ENCODE peak calls at places on chromosomes 13 and 19, in nine cellular contexts. M is myocyte, H is left cardiac atrium, S is Right ventricle myocardium superior, P is neural crest cell, L is ascending aorta, I is T-helper 1 cell, Z is iris pigment epithelial cell, Y is Daoy. B is an unnamed sample.

GRCh38 chr19:50928841-50929240 is 17.6 kb upstream of the KLK4 start:
- DNase-seq in M (no peak), H (no peak), S (no peak), P (no peak), L (no peak), I (no peak), Z (no peak), Y (no peak), B (no peak)

GRCh38 chr13:110380359-110381028 is 73.4 kb downstream of the COL4A2 start:
- DNase-seq in M (no peak), H (no peak), S (no peak), P (no peak), L (no peak), I (no peak), Z (peak; percentile 91), Y (peak; percentile 70), B (no peak)

GRCh38 chr19:17021793-17022590 is 4.6 kb downstream of the CPAMD8 start:
- DNase-seq in M (no peak), H (no peak), S (no peak), P (no peak), L (no peak), I (no peak), Z (peak; percentile 85), Y (no peak), B (peak; percentile 63)

GRCh38 chr19:50658438-50659317 is 9.4 kb downstream of the C19orf81 start:
- DNase-seq in M (no peak), H (peak; percentile 79), S (peak; percentile 63), P (peak; percentile 85), L (no peak), I (no peak), Z (peak; percentile 84), Y (peak; percentile 96), B (peak; percentile 92)

GRCh38 chr13:98984983-98985382 is 7.1 kb upstream of the DOCK9 start:
- DNase-seq in M (no peak), H (no peak), S (no peak), P (no peak), L (no peak), I (no peak), Z (no peak), Y (no peak), B (no peak)

GRCh38 chr13:91647361-91647970 is 249.0 kb downstream of the GPC5 start:
- DNase-seq in M (no peak), H (peak; percentile 26), S (peak; percentile 37), P (peak; percentile 14), L (no peak), I (no peak), Z (no peak), Y (peak; percentile 0), B (no peak)

GRCh38 chr13:100828226-100828625 is 153.6 kb upstream of the TMTC4 start:
- DNase-seq in M (no peak), H (no peak), S (no peak), P (no peak), L (no peak), I (no peak), Z (peak; percentile 16), Y (no peak), B (peak; percentile 15)

GRCh38 chr19:42290523-42291436 is 11.2 kb upstream of the PRR19 start:
- DNase-seq in M (peak; percentile 17), H (no peak), S (no peak), P (peak; percentile 51), L (peak; percentile 63), I (peak; percentile 51), Z (no peak), Y (peak; percentile 50), B (peak; percentile 64)

GRCh38 chr19:43648633-43649032 is 9.0 kb upstream of the CADM4 start:
- DNase-seq in M (no peak), H (no peak), S (no peak), P (no peak), L (no peak), I (no peak), Z (no peak), Y (no peak), B (no peak)

GRCh38 chr19:47305309-47305751 is 4.3 kb upstream of the C5AR1 start:
- DNase-seq in M (peak; percentile 76), H (peak; percentile 64), S (peak; percentile 73), P (peak; percentile 75), L (peak; percentile 90), I (peak; percentile 55), Z (peak; percentile 94), Y (peak; percentile 80), B (peak; percentile 74)

GRCh38 chr13:28475916-28476725 is 18.8 kb downstream of the FLT1 start:
- DNase-seq in M (peak; percentile 14), H (no peak), S (no peak), P (no peak), L (no peak), I (no peak), Z (peak; percentile 96), Y (peak; percentile 72), B (peak; percentile 81)

GRCh38 chr13:107271226-107271625 is 703.3 kb upstream of the ARGLU1 start:
- DNase-seq in M (no peak), H (no peak), S (no peak), P (peak; percentile 5), L (no peak), I (no peak), Z (peak; percentile 82), Y (peak; percentile 65), B (peak; percentile 81)

GRCh38 chr19:45187421-45188100 is 9.0 kb downstream of the BLOC1S3 start:
- DNase-seq in M (no peak), H (no peak), S (no peak), P (no peak), L (no peak), I (no peak), Z (no peak), Y (no peak), B (peak; percentile 51)

GRCh38 chr13:27461940-27462584 is 11.7 kb upstream of the MTIF3 start:
- DNase-seq in M (no peak), H (no peak), S (peak; percentile 53), P (no peak), L (no peak), I (no peak), Z (no peak), Y (no peak), B (no peak)

GRCh38 chr19:49335071-49335783 is at the start of gene CD37:
- DNase-seq in M (no peak), H (no peak), S (peak; percentile 56), P (no peak), L (peak; percentile 63), I (peak; percentile 55), Z (no peak), Y (no peak), B (no peak)

GRCh38 chr19:49019242-49019932 is 2.5 kb upstream of the LHB start:
- DNase-seq in M (peak; percentile 22), H (peak; percentile 77), S (peak; percentile 86), P (peak; percentile 39), L (peak; percentile 71), I (peak; percentile 60), Z (peak; percentile 53), Y (peak; percentile 90), B (peak; percentile 60)

GRCh38 chr13:59533561-59534337 is 630.0 kb downstream of the DIAPH3 start:
- DNase-seq in M (no peak), H (no peak), S (no peak), P (no peak), L (no peak), I (no peak), Z (peak; percentile 81), Y (peak; percentile 1), B (peak; percentile 82)